ENCODE peak calls at places on chromosomes 2 and 18, in seven cellular contexts. One of them, this sample, is unnamed.

GRCh38 chr2:239398536-239398935 is 2.3 kb downstream of the HDAC4 start:
- DNase-seq in nephron progenitor cell: no peak
- DNase-seq in SK-N-SH: peak
- DNase-seq in AG09309: no peak
- DNase-seq in fibroblast of lung: no peak
- DNase-seq in GM10248: no peak
- DNase-seq in choroid plexus epithelial cell: no peak
- DNase-seq in this sample: no peak

GRCh38 chr2:23423873-23424680 is 39.1 kb downstream of the KLHL29 start:
- DNase-seq in choroid plexus epithelial cell: no peak
- DNase-seq in SK-N-SH: no peak
- DNase-seq in GM10248: no peak
- DNase-seq in AG09309: no peak
- DNase-seq in fibroblast of lung: no peak
- DNase-seq in nephron progenitor cell: no peak
- DNase-seq in this sample: no peak

GRCh38 chr18:31718386-31718785 is 34.0 kb upstream of the B4GALT6 start:
- DNase-seq in GM10248: no peak
- DNase-seq in choroid plexus epithelial cell: no peak
- DNase-seq in nephron progenitor cell: no peak
- DNase-seq in AG09309: no peak
- DNase-seq in fibroblast of lung: no peak
- DNase-seq in SK-N-SH: no peak
- DNase-seq in this sample: no peak

GRCh38 chr18:58542426-58543159 is 86.3 kb downstream of the ALPK2 start:
- DNase-seq in GM10248: no peak
- DNase-seq in choroid plexus epithelial cell: no peak
- DNase-seq in AG09309: no peak
- DNase-seq in nephron progenitor cell: no peak
- DNase-seq in SK-N-SH: no peak
- DNase-seq in fibroblast of lung: no peak
- DNase-seq in this sample: no peak

GRCh38 chr2:54840559-54840958 is 117.1 kb downstream of the EML6 start:
- DNase-seq in fibroblast of lung: no peak
- DNase-seq in GM10248: no peak
- DNase-seq in nephron progenitor cell: no peak
- DNase-seq in choroid plexus epithelial cell: no peak
- DNase-seq in AG09309: no peak
- DNase-seq in SK-N-SH: no peak
- DNase-seq in this sample: no peak

GRCh38 chr2:1855150-1855549 is 110.8 kb upstream of the PXDN start:
- DNase-seq in fibroblast of lung: peak
- DNase-seq in SK-N-SH: peak
- DNase-seq in choroid plexus epithelial cell: peak
- DNase-seq in AG09309: no peak
- DNase-seq in GM10248: no peak
- DNase-seq in nephron progenitor cell: peak
- DNase-seq in this sample: no peak

GRCh38 chr2:41722668-41723369 is 325.0 kb upstream of the PKDCC start:
- DNase-seq in nephron progenitor cell: no peak
- DNase-seq in GM10248: no peak
- DNase-seq in fibroblast of lung: peak
- DNase-seq in AG09309: no peak
- DNase-seq in choroid plexus epithelial cell: peak
- DNase-seq in SK-N-SH: no peak
- DNase-seq in this sample: peak

GRCh38 chr18:59515147-59515546 is 156.1 kb upstream of the LMAN1 start:
- DNase-seq in GM10248: no peak
- DNase-seq in choroid plexus epithelial cell: peak
- DNase-seq in SK-N-SH: no peak
- DNase-seq in nephron progenitor cell: no peak
- DNase-seq in AG09309: no peak
- DNase-seq in fibroblast of lung: no peak
- DNase-seq in this sample: no peak

GRCh38 chr2:33221046-33221784 is 255.2 kb upstream of the RASGRP3 start:
- DNase-seq in AG09309: no peak
- DNase-seq in GM10248: no peak
- DNase-seq in fibroblast of lung: no peak
- DNase-seq in choroid plexus epithelial cell: no peak
- DNase-seq in SK-N-SH: no peak
- DNase-seq in nephron progenitor cell: no peak
- DNase-seq in this sample: no peak

GRCh38 chr2:46690825-46691224 is 211.5 kb downstream of the TMEM247 start:
- DNase-seq in AG09309: peak
- DNase-seq in SK-N-SH: no peak
- DNase-seq in GM10248: no peak
- DNase-seq in fibroblast of lung: peak
- DNase-seq in choroid plexus epithelial cell: peak
- DNase-seq in nephron progenitor cell: no peak
- DNase-seq in this sample: peak

GRCh38 chr2:32403782-32404181 is 47.0 kb downstream of the BIRC6 start:
- DNase-seq in GM10248: no peak
- DNase-seq in AG09309: no peak
- DNase-seq in SK-N-SH: no peak
- DNase-seq in fibroblast of lung: no peak
- DNase-seq in choroid plexus epithelial cell: no peak
- DNase-seq in nephron progenitor cell: no peak
- DNase-seq in this sample: no peak

GRCh38 chr2:55843096-55843991 is 80.2 kb downstream of the EFEMP1 start:
- DNase-seq in choroid plexus epithelial cell: peak
- DNase-seq in SK-N-SH: no peak
- DNase-seq in AG09309: peak
- DNase-seq in nephron progenitor cell: peak
- DNase-seq in fibroblast of lung: peak
- DNase-seq in GM10248: no peak
- DNase-seq in this sample: peak

GRCh38 chr2:26786207-26787023 is 559 bp downstream of the CENPA start:
- DNase-seq in nephron progenitor cell: no peak
- DNase-seq in GM10248: peak
- DNase-seq in choroid plexus epithelial cell: no peak
- DNase-seq in SK-N-SH: peak
- DNase-seq in fibroblast of lung: no peak
- DNase-seq in AG09309: no peak
- DNase-seq in this sample: no peak

GRCh38 chr2:16656784-16657391 is 8.7 kb downstream of the CYRIA start:
- DNase-seq in choroid plexus epithelial cell: peak
- DNase-seq in fibroblast of lung: no peak
- DNase-seq in GM10248: peak
- DNase-seq in SK-N-SH: no peak
- DNase-seq in AG09309: no peak
- DNase-seq in nephron progenitor cell: no peak
- DNase-seq in this sample: no peak

GRCh38 chr18:55585586-55586521 is 2.1 kb downstream of the TCF4 start:
- DNase-seq in SK-N-SH: no peak
- DNase-seq in GM10248: no peak
- DNase-seq in AG09309: no peak
- DNase-seq in nephron progenitor cell: peak
- DNase-seq in choroid plexus epithelial cell: peak
- DNase-seq in fibroblast of lung: peak
- DNase-seq in this sample: peak

GRCh38 chr2:196500686-196501431 is 138.7 kb upstream of the CCDC150 start:
- DNase-seq in choroid plexus epithelial cell: peak
- DNase-seq in fibroblast of lung: peak
- DNase-seq in GM10248: no peak
- DNase-seq in nephron progenitor cell: no peak
- DNase-seq in SK-N-SH: no peak
- DNase-seq in AG09309: no peak
- DNase-seq in this sample: peak

GRCh38 chr18:31942301-31942998 is 478 bp downstream of the TRAPPC8 start:
- DNase-seq in choroid plexus epithelial cell: peak
- DNase-seq in fibroblast of lung: peak
- DNase-seq in GM10248: peak
- DNase-seq in AG09309: no peak
- DNase-seq in nephron progenitor cell: no peak
- DNase-seq in SK-N-SH: peak
- DNase-seq in this sample: peak

GRCh38 chr2:69975853-69976462 is 14.5 kb upstream of the ASPRV1 start:
- DNase-seq in GM10248: no peak
- DNase-seq in AG09309: no peak
- DNase-seq in nephron progenitor cell: no peak
- DNase-seq in fibroblast of lung: no peak
- DNase-seq in choroid plexus epithelial cell: no peak
- DNase-seq in SK-N-SH: no peak
- DNase-seq in this sample: no peak

DNA sequence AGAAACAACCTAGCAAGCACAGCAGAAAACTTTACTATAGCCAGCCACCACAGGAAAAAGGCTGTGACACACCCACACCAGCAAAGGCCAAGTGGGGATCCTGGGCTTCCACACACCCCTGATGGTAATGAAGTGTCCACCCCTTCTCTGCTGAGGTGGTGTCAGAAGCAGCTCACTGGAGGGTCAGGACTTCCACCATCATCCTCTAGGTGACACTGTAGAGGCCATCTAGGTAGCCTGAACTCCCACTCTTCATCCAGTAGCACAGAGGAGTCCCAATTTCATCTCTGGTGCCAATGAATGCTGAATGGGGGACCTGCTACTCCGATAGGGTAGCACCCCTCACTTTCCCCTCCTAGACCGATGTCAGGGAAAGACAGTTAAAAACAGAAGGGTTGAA is 1544.4 kb downstream of the LRP1B start:
- DNase-seq in GM10248: peak
- DNase-seq in fibroblast of lung: peak
- DNase-seq in choroid plexus epithelial cell: peak
- DNase-seq in nephron progenitor cell: peak
- DNase-seq in AG09309: no peak
- DNase-seq in SK-N-SH: peak
- DNase-seq in this sample: peak
- TF ChIP-seq CTCF in GM10248: peak
- TF ChIP-seq CTCF in fibroblast of lung: peak
- TF ChIP-seq CTCF in choroid plexus epithelial cell: peak
- TF ChIP-seq CTCF in nephron progenitor cell: peak
- TF ChIP-seq CTCF in AG09309: peak
- TF ChIP-seq CTCF in SK-N-SH: peak
- TF ChIP-seq CTCF in this sample: peak

GRCh38 chr2:130824492-130825061 is 12.1 kb upstream of the ARHGEF4 start:
- DNase-seq in nephron progenitor cell: no peak
- DNase-seq in SK-N-SH: no peak
- DNase-seq in GM10248: peak
- DNase-seq in AG09309: peak
- DNase-seq in choroid plexus epithelial cell: peak
- DNase-seq in fibroblast of lung: peak
- DNase-seq in this sample: peak

GRCh38 chr2:130825231-130825971 is 11.3 kb upstream of the ARHGEF4 start:
- DNase-seq in fibroblast of lung: no peak
- DNase-seq in nephron progenitor cell: no peak
- DNase-seq in SK-N-SH: no peak
- DNase-seq in choroid plexus epithelial cell: no peak
- DNase-seq in AG09309: no peak
- DNase-seq in GM10248: no peak
- DNase-seq in this sample: no peak

GRCh38 chr2:130823171-130823885 is 13.4 kb upstream of the ARHGEF4 start:
- DNase-seq in nephron progenitor cell: no peak
- DNase-seq in fibroblast of lung: no peak
- DNase-seq in choroid plexus epithelial cell: no peak
- DNase-seq in SK-N-SH: no peak
- DNase-seq in AG09309: no peak
- DNase-seq in GM10248: no peak
- DNase-seq in this sample: no peak

GRCh38 chr2:130822766-130823165 is 13.9 kb upstream of the ARHGEF4 start:
- DNase-seq in nephron progenitor cell: no peak
- DNase-seq in GM10248: no peak
- DNase-seq in fibroblast of lung: no peak
- DNase-seq in choroid plexus epithelial cell: no peak
- DNase-seq in AG09309: no peak
- DNase-seq in SK-N-SH: no peak
- DNase-seq in this sample: no peak

DNA sequence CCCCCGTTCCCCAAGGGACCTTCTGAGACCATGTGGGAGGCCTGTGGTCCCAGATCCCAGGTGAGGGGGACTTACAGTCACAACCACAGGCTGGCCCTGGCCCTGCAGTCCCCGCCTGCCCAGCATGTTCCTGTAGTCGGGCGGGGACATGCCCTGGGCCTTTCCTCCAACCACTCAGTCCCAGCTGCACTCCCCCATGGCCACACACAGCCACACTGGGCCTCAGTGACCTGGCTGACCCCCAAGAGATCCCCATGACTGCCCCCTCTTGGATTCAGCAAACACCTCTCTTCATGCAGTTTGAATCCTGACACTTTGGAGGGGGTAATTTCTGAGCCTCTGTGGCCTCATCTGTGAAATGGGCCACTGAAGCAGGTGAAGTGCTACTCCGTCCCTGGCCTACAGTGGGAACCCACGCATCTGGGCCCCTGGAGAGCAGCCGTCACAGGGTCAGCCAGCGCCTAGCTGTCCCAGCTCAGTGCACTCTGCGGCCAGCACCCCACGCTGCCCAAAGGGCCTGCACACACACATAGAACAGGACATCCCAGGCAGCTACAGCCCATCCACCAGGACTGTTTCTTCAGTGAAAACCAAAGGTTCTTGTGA is 12.7 kb upstream of the ARHGEF4 start:
- DNase-seq in AG09309: no peak
- DNase-seq in SK-N-SH: no peak
- DNase-seq in fibroblast of lung: no peak
- DNase-seq in nephron progenitor cell: no peak
- DNase-seq in choroid plexus epithelial cell: no peak
- DNase-seq in GM10248: peak
- DNase-seq in this sample: no peak
- TF ChIP-seq CTCF in AG09309: no peak
- TF ChIP-seq CTCF in SK-N-SH: no peak
- TF ChIP-seq CTCF in fibroblast of lung: no peak
- TF ChIP-seq CTCF in nephron progenitor cell: no peak
- TF ChIP-seq CTCF in choroid plexus epithelial cell: no peak
- TF ChIP-seq CTCF in GM10248: no peak
- TF ChIP-seq CTCF in this sample: no peak

GRCh38 chr2:135797497-135798274 is 39.3 kb downstream of the LCT start:
- DNase-seq in nephron progenitor cell: peak
- DNase-seq in SK-N-SH: peak
- DNase-seq in AG09309: peak
- DNase-seq in choroid plexus epithelial cell: peak
- DNase-seq in GM10248: peak
- DNase-seq in fibroblast of lung: peak
- DNase-seq in this sample: peak

GRCh38 chr2:135798762-135799161 is 38.2 kb downstream of the LCT start:
- DNase-seq in AG09309: no peak
- DNase-seq in SK-N-SH: no peak
- DNase-seq in GM10248: no peak
- DNase-seq in fibroblast of lung: no peak
- DNase-seq in choroid plexus epithelial cell: peak
- DNase-seq in nephron progenitor cell: no peak
- DNase-seq in this sample: no peak

GRCh38 chr2:135798275-135798705 is 38.7 kb downstream of the LCT start:
- DNase-seq in GM10248: no peak
- DNase-seq in choroid plexus epithelial cell: no peak
- DNase-seq in nephron progenitor cell: no peak
- DNase-seq in SK-N-SH: no peak
- DNase-seq in fibroblast of lung: no peak
- DNase-seq in AG09309: no peak
- DNase-seq in this sample: no peak

GRCh38 chr2:135800513-135801460 is 36.2 kb downstream of the LCT start:
- DNase-seq in AG09309: no peak
- DNase-seq in choroid plexus epithelial cell: no peak
- DNase-seq in fibroblast of lung: no peak
- DNase-seq in SK-N-SH: no peak
- DNase-seq in nephron progenitor cell: no peak
- DNase-seq in GM10248: no peak
- DNase-seq in this sample: no peak

GRCh38 chr2:135799738-135800137 is 37.2 kb downstream of the LCT start:
- DNase-seq in GM10248: no peak
- DNase-seq in AG09309: no peak
- DNase-seq in nephron progenitor cell: no peak
- DNase-seq in fibroblast of lung: no peak
- DNase-seq in SK-N-SH: no peak
- DNase-seq in choroid plexus epithelial cell: no peak
- DNase-seq in this sample: no peak
- TF ChIP-seq CTCF in GM10248: no peak
- TF ChIP-seq CTCF in AG09309: no peak
- TF ChIP-seq CTCF in nephron progenitor cell: no peak
- TF ChIP-seq CTCF in fibroblast of lung: no peak
- TF ChIP-seq CTCF in SK-N-SH: no peak
- TF ChIP-seq CTCF in choroid plexus epithelial cell: no peak
- TF ChIP-seq CTCF in this sample: peak

GRCh38 chr18:62751977-62752376 is 36.6 kb downstream of the PHLPP1 start:
- DNase-seq in AG09309: no peak
- DNase-seq in choroid plexus epithelial cell: no peak
- DNase-seq in SK-N-SH: no peak
- DNase-seq in fibroblast of lung: no peak
- DNase-seq in GM10248: no peak
- DNase-seq in nephron progenitor cell: no peak
- DNase-seq in this sample: no peak
- TF ChIP-seq CTCF in AG09309: no peak
- TF ChIP-seq CTCF in choroid plexus epithelial cell: no peak
- TF ChIP-seq CTCF in SK-N-SH: no peak
- TF ChIP-seq CTCF in fibroblast of lung: no peak
- TF ChIP-seq CTCF in GM10248: no peak
- TF ChIP-seq CTCF in nephron progenitor cell: no peak
- TF ChIP-seq CTCF in this sample: no peak

This sample was measured in cardiac fibroblast.